ENCODE peak calls at places on chromosomes 5 and 9, in seven cellular contexts. B is BJ, T is hepatocyte, G is AG10803, Q is breast epithelium, C is heart left ventricle, O is endothelial cell of umbilical vein. U is an unnamed sample.

GRCh38 chr5:14213253-14213652 is 70.1 kb downstream of the TRIO start:
- DNase-seq in G (no peak), T (no peak), C (no peak), B (no peak), Q (no peak), O (no peak), U (no peak)

GRCh38 chr9:98860871-98861293 is 53.4 kb downstream of the GALNT12 start:
- DNase-seq in Q (no peak), O (peak; percentile 24), T (peak; percentile 78), G (peak; percentile 99), B (peak; percentile 97), C (peak; percentile 90), U (peak; percentile 90)

GRCh38 chr5:157390179-157390923 is 69.7 kb upstream of the NIPAL4 start:
- DNase-seq in C (no peak), G (peak; percentile 85), Q (no peak), O (peak; percentile 40), T (peak; percentile 79), B (peak; percentile 78), U (peak; percentile 47)

GRCh38 chr5:83925321-83925877 is 204.7 kb upstream of the HAPLN1 start:
- DNase-seq in C (no peak), B (peak; percentile 30), T (no peak), G (peak; percentile 93), O (no peak), Q (no peak), U (peak; percentile 82)

GRCh38 chr9:36128331-36128730 is 8.2 kb upstream of the GLIPR2 start:
- DNase-seq in C (no peak), Q (no peak), B (no peak), T (no peak), O (no peak), G (peak; percentile 24), U (no peak)

GRCh38 chr5:148904440-148904839 is 78.0 kb downstream of the ADRB2 start:
- DNase-seq in O (no peak), B (no peak), T (no peak), C (peak; percentile 83), Q (no peak), G (no peak), U (no peak)

GRCh38 chr5:133993152-133993548 is 11.6 kb downstream of the VDAC1 start:
- DNase-seq in T (no peak), O (peak; percentile 66), C (no peak), G (peak; percentile 65), B (peak; percentile 30), Q (no peak), U (peak; percentile 60)

GRCh38 chr9:37300620-37301368 is 121.7 kb upstream of the GRHPR start:
- DNase-seq in C (no peak), Q (no peak), G (peak; percentile 4), T (peak; percentile 10), O (peak; percentile 25), B (no peak), U (peak; percentile 45)

GRCh38 chr5:98663521-98663920 is 109.9 kb upstream of the RGMB start:
- DNase-seq in O (no peak), C (no peak), T (no peak), B (no peak), Q (no peak), G (no peak), U (no peak)

GRCh38 chr5:10301842-10302610 is 5.7 kb downstream of the CMBL start:
- DNase-seq in Q (peak; percentile 93), C (peak; percentile 92), G (no peak), T (peak; percentile 58), B (no peak), O (no peak), U (no peak)

GRCh38 chr9:75889577-75889976 is 896 bp upstream of the PCSK5 start:
- DNase-seq in Q (no peak), C (no peak), B (no peak), T (no peak), G (no peak), O (no peak), U (no peak)

GRCh38 chr9:37146372-37146771 is 26.0 kb downstream of the ZCCHC7 start:
- DNase-seq in B (no peak), C (no peak), Q (no peak), G (no peak), O (peak; percentile 66), T (no peak), U (no peak)

GRCh38 chr5:153565822-153566221 is 75.4 kb downstream of the GRIA1 start:
- DNase-seq in B (peak; percentile 77), G (peak; percentile 98), C (no peak), O (peak; percentile 7), Q (no peak), T (no peak), U (peak; percentile 82)

GRCh38 chr9:36210722-36211121 is 20.0 kb downstream of the CLTA start:
- DNase-seq in O (no peak), Q (no peak), G (no peak), C (no peak), B (no peak), T (no peak), U (no peak)

GRCh38 chr5:69042500-69042899 is 51.3 kb upstream of the SLC30A5 start:
- DNase-seq in C (no peak), Q (no peak), O (no peak), T (no peak), G (no peak), B (no peak), U (no peak)

GRCh38 chr5:74433255-74434123 is 207.0 kb downstream of the ENC1 start:
- DNase-seq in G (peak; percentile 25), Q (no peak), O (peak; percentile 87), C (no peak), T (no peak), B (no peak), U (peak; percentile 90)

GRCh38 chr5:36414869-36415282 is 113.2 kb upstream of the RANBP3L start:
- DNase-seq in G (peak; percentile 73), B (no peak), T (peak; percentile 79), Q (no peak), C (no peak), O (peak; percentile 42), U (peak; percentile 73)

GRCh38 chr5:37696190-37697021 is 143.4 kb downstream of the GDNF start:
- DNase-seq in B (no peak), Q (no peak), T (peak; percentile 23), O (peak; percentile 15), G (peak; percentile 48), C (no peak), U (peak; percentile 25)

GRCh38 chr5:654071-654778 is 38.9 kb downstream of the TPPP start:
- DNase-seq in T (no peak), Q (no peak), G (no peak), B (no peak), C (no peak), O (no peak), U (no peak)

GRCh38 chr5:174790906-174791305 is 66.5 kb downstream of the MSX2 start:
- DNase-seq in B (no peak), C (no peak), T (no peak), G (no peak), O (no peak), Q (no peak), U (no peak)

GRCh38 chr5:41128291-41128690 is 57.1 kb upstream of the MROH2B start:
- DNase-seq in C (no peak), B (no peak), Q (no peak), O (no peak), G (no peak), T (no peak), U (no peak)

GRCh38 chr9:121269030-121269887 is 1.3 kb downstream of the GSN start:
- DNase-seq in Q (no peak), T (peak; percentile 47), C (no peak), O (peak; percentile 38), G (peak; percentile 45), B (no peak), U (no peak)

GRCh38 chr5:132905938-132906337 is 32.5 kb downstream of the LEAP2 start:
- DNase-seq in C (no peak), T (peak; percentile 17), B (no peak), G (peak; percentile 62), Q (no peak), O (peak; percentile 78), U (peak; percentile 60)

GRCh38 chr5:99004960-99005359 is 76.2 kb upstream of the CHD1 start:
- DNase-seq in C (no peak), G (no peak), T (no peak), Q (no peak), O (no peak), B (no peak), U (no peak)

GRCh38 chr5:61906820-61907219 is 399.2 kb upstream of the KIF2A start:
- DNase-seq in G (no peak), T (no peak), B (no peak), Q (no peak), C (no peak), O (no peak), U (no peak)

GRCh38 chr9:446074-446699 is 231.5 kb downstream of the DOCK8 start:
- DNase-seq in Q (no peak), G (no peak), O (no peak), C (no peak), B (no peak), T (no peak), U (no peak)

GRCh38 chr9:69549310-69550202 is 122.6 kb downstream of the APBA1 start:
- DNase-seq in B (no peak), C (no peak), G (peak; percentile 56), O (peak; percentile 67), T (peak; percentile 61), Q (no peak), U (peak; percentile 64)
- TF ChIP-seq CTCF in B (peak; percentile 86), C (peak; percentile 87), G (peak; percentile 98), O (peak; percentile 79), T (peak; percentile 88), Q (peak; percentile 86), U (peak; percentile 95)

GRCh38 chr5:143403607-143404415 is at the start of gene NR3C1:
- DNase-seq in G (peak; percentile 91), B (no peak), T (peak; percentile 94), Q (peak; percentile 81), C (peak; percentile 90), O (peak; percentile 78), U (peak; percentile 89)
- H3K4me3 ChIP-seq in G (peak within 1 kb of the TSS; percentile 91), B (peak within 1 kb of the TSS; percentile 89), T (peak within 1 kb of the TSS; percentile 98), Q (peak within 1 kb of the TSS; percentile 92), C (peak within 1 kb of the TSS; percentile 92), O (peak within 1 kb of the TSS; percentile 64), U (peak within 1 kb of the TSS; percentile 84)

GRCh38 chr5:150119421-150120061 is 33.2 kb upstream of the CSF1R start:
- DNase-seq in O (no peak), G (no peak), Q (peak; percentile 47), C (peak; percentile 25), B (no peak), T (no peak), U (no peak)
- TF ChIP-seq CTCF in O (no peak), G (no peak), Q (no peak), C (no peak), B (no peak), T (no peak), U (no peak)

GRCh38 chr9:131565369-131565768 is 20.0 kb downstream of the PRRT1B start:
- DNase-seq in O (no peak), G (no peak), Q (no peak), B (no peak), C (no peak), T (no peak), U (no peak)

GRCh38 chr9:131566158-131566557 is 20.8 kb downstream of the PRRT1B start:
- DNase-seq in T (no peak), C (no peak), G (no peak), O (no peak), B (no peak), Q (no peak), U (no peak)

GRCh38 chr9:131562032-131562959 is 17.0 kb downstream of the PRRT1B start:
- DNase-seq in O (no peak), B (no peak), G (no peak), T (no peak), Q (no peak), C (no peak), U (peak; percentile 53)

GRCh38 chr9:131567910-131568309 is 22.6 kb downstream of the PRRT1B start:
- DNase-seq in B (no peak), G (no peak), T (no peak), Q (no peak), O (no peak), C (no peak), U (no peak)
- H3K4me3 ChIP-seq in B (no peak overlapping the region), G (no peak overlapping the region), T (no peak overlapping the region), Q (no peak overlapping the region), O (no peak overlapping the region), C (no peak overlapping the region), U (no peak overlapping the region)

GRCh38 chr9:136802321-136802720 is 5.4 kb upstream of the RABL6 start:
- DNase-seq in G (no peak), T (no peak), O (no peak), B (no peak), C (no peak), Q (no peak), U (no peak)
- TF ChIP-seq CTCF in G (no peak), T (no peak), O (no peak), B (no peak), C (no peak), Q (no peak), U (no peak)